ENCODE peak calls at places on chromosome 19, in five cellular contexts. Y is stimulated activated CD4-positive, alpha-beta T cell treated with anti-CD3 and anti-CD28 coated beads, Interleukin-2, amount 100 ng/mL, for 48 hours; P is GM06990; T is T47D; N is H7. D is an unnamed sample.

GRCh38 chr19:16375936-16376185 is 51.2 kb downstream of the KLF2 start:
- DNase-seq in P (no peak), N (no peak), Y (no peak), T (no peak), D (no peak)

GRCh38 chr19:56759531-56759930 is 81.0 kb downstream of the PEG3 start:
- DNase-seq in Y (no peak), P (no peak), N (no peak), T (no peak), D (no peak)

GRCh38 chr19:452829-453228 is 8.0 kb downstream of the SHC2 start:
- DNase-seq in T (no peak), P (no peak), N (peak), Y (no peak), D (no peak)

GRCh38 chr19:13920940-13921744 is 15.1 kb downstream of the CC2D1A start:
- DNase-seq in T (peak), P (no peak), N (peak), Y (peak), D (peak)

GRCh38 chr19:31350693-31351211 is 1.5 kb upstream of the TSHZ3 start:
- DNase-seq in P (no peak), N (peak), T (peak), Y (no peak), D (peak)

GRCh38 chr19:49665301-49666119 is at the start of the genes BCL2L12 and IRF3:
- DNase-seq in T (peak), N (peak), P (peak), Y (peak), D (peak)

GRCh38 chr19:38877781-38878574 is at the start of gene RINL:
- DNase-seq in P (peak), N (peak), T (no peak), Y (peak), D (no peak)

GRCh38 chr19:52942371-52943133 is 19.3 kb upstream of the ZNF888 start:
- DNase-seq in Y (peak), N (peak), P (peak), T (peak), D (peak)

GRCh38 chr19:41802770-41803169 is 6.4 kb downstream of the CEACAM3 start:
- DNase-seq in Y (no peak), T (no peak), N (no peak), P (no peak), D (no peak)

GRCh38 chr19:29365836-29366417 is 153.0 kb upstream of the UQCRFS1 start:
- DNase-seq in Y (no peak), P (no peak), N (no peak), T (no peak), D (no peak)

GRCh38 chr19:1856698-1857603 is 6.4 kb downstream of the KLF16 start:
- DNase-seq in Y (no peak), N (peak), T (no peak), P (peak), D (peak)

GRCh38 chr19:54662730-54663129 is at the start of gene LILRB4:
- DNase-seq in N (no peak), P (no peak), T (no peak), Y (no peak), D (no peak)

GRCh38 chr19:7944177-7944761 is 803 bp upstream of the TIMM44 start:
- DNase-seq in P (no peak), Y (peak), N (peak), T (peak), D (peak)

GRCh38 chr19:42461700-42462324 is 19.1 kb upstream of the CXCL17 start:
- DNase-seq in T (no peak), Y (no peak), N (no peak), P (no peak), D (no peak)

GRCh38 chr19:6233051-6233826 is 46.5 kb downstream of the MLLT1 start:
- DNase-seq in Y (no peak), N (peak), P (no peak), T (no peak), D (peak)

GRCh38 chr19:48673436-48674100 is 751 bp upstream of the NTN5 start:
- DNase-seq in N (peak), P (no peak), T (no peak), Y (no peak), D (no peak)

GRCh38 chr19:2392366-2392765 is 32.3 kb downstream of the TMPRSS9 start:
- DNase-seq in T (no peak), P (no peak), N (no peak), Y (no peak), D (no peak)

GRCh38 chr19:19386373-19386869 is 19.1 kb upstream of the GATAD2A start:
- DNase-seq in Y (no peak), T (no peak), N (no peak), P (no peak), D (no peak)

GRCh38 chr19:42233638-42234292 is 8.6 kb downstream of the GSK3A start:
- DNase-seq in N (no peak), P (no peak), Y (no peak), T (no peak), D (no peak)

GRCh38 chr19:44772969-44773368 is 4.7 kb upstream of the CBLC start:
- DNase-seq in T (no peak), N (no peak), P (no peak), Y (no peak), D (no peak)

GRCh38 chr19:2986951-2987491 is 9.7 kb downstream of the TLE6 start:
- DNase-seq in T (no peak), Y (no peak), N (peak), P (no peak), D (no peak)

GRCh38 chr19:50167314-50167721 is 4.2 kb upstream of the IZUMO2 start:
- DNase-seq in P (no peak), T (no peak), Y (no peak), N (no peak), D (no peak)

GRCh38 chr19:7579182-7579581 is 16.5 kb upstream of the CAMSAP3 start:
- DNase-seq in T (no peak), Y (no peak), P (no peak), N (no peak), D (no peak)

GRCh38 chr19:21264891-21265290 is 64.3 kb downstream of the ZNF708 start:
- DNase-seq in P (no peak), T (no peak), N (no peak), Y (no peak), D (no peak)

GRCh38 chr19:44603201-44603945 is 10.0 kb upstream of the IGSF23 start:
- DNase-seq in Y (no peak), P (no peak), T (no peak), N (no peak), D (peak)

GRCh38 chr19:43554317-43554895 is 20.9 kb downstream of the XRCC1 start:
- DNase-seq in T (no peak), P (no peak), Y (no peak), N (no peak), D (no peak)

D was measured in EL.